ENCODE peak calls at places on chromosomes 13 and 19, in five cellular contexts. J is astrocyte of the cerebellum, Q is nephron progenitor cell, S is AG09319, P is left lung. A is an unnamed sample.

GRCh38 chr13:77222909-77223308 is 104.0 kb downstream of the MYCBP2 start:
- DNase-seq in J (no peak), Q (no peak), S (no peak), P (no peak), A (no peak)

GRCh38 chr13:46520188-46520587 is 32.8 kb upstream of the LRCH1 start:
- DNase-seq in J (no peak), Q (no peak), S (no peak), P (no peak), A (no peak)

GRCh38 chr19:33195711-33196347 is 1.7 kb downstream of the LRP3 start:
- DNase-seq in J (no peak), Q (no peak), S (no peak), P (no peak), A (no peak)

GRCh38 chr19:7337380-7338194 is 11.2 kb upstream of the ARHGEF18 start:
- DNase-seq in J (no peak), Q (no peak), S (no peak), P (no peak), A (peak)

GRCh38 chr19:42424712-42425131 is 2.5 kb downstream of the LIPE start:
- DNase-seq in J (no peak), Q (no peak), S (no peak), P (peak), A (no peak)

GRCh38 chr19:34556500-34556899 is 74.9 kb downstream of the WTIP start:
- DNase-seq in J (no peak), Q (peak), S (no peak), P (no peak), A (no peak)

GRCh38 chr13:66835040-66835628 is 395.0 kb downstream of the PCDH9 start:
- DNase-seq in J (peak), Q (peak), S (no peak), P (no peak), A (no peak)

GRCh38 chr19:54969647-54970046 is 3.5 kb downstream of the NLRP2 start:
- DNase-seq in J (no peak), Q (no peak), S (no peak), P (no peak), A (no peak)

GRCh38 chr19:7552781-7553180 is 17.3 kb downstream of the PNPLA6 start:
- DNase-seq in J (no peak), Q (no peak), S (no peak), P (no peak), A (no peak)

DNA sequence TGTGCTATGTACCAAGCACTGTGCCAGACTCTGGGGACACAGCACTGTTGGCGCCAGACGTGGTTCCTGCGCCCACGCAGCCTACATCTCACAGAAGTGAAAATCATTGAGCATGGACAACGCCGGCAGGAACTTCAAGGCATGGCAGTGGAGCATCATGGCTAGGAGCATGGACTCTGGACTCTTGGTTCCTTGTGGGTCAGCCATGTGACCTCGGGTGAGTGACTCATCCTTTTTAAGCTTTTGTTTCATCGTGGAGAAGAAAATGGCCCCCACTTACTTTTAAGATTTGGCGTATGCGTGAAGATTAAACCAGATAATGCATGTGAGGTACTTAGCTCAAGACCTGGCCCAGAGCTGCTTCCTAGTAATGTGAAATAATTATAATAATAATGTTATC is 988.5 kb downstream of the UQCRFS1 start:
- DNase-seq in J (no peak), Q (no peak), S (no peak), P (no peak), A (no peak)
- TF ChIP-seq CTCF in J (no peak), Q (no peak), S (no peak), P (no peak), A (no peak)

GRCh38 chr19:57395710-57396109 is 6.1 kb downstream of the ZNF548 start:
- DNase-seq in J (no peak), Q (no peak), S (no peak), P (no peak), A (no peak)

GRCh38 chr19:57389194-57389729 is 392 bp upstream of the ZNF548 start:
- DNase-seq in J (no peak), Q (no peak), S (no peak), P (no peak), A (no peak)

GRCh38 chr19:57389730-57390598 is at the start of gene ZNF548:
- DNase-seq in J (peak), Q (peak), S (peak), P (peak), A (peak)
- TF ChIP-seq CTCF in J (no peak), Q (no peak), S (peak), P (no peak), A (no peak)

DNA sequence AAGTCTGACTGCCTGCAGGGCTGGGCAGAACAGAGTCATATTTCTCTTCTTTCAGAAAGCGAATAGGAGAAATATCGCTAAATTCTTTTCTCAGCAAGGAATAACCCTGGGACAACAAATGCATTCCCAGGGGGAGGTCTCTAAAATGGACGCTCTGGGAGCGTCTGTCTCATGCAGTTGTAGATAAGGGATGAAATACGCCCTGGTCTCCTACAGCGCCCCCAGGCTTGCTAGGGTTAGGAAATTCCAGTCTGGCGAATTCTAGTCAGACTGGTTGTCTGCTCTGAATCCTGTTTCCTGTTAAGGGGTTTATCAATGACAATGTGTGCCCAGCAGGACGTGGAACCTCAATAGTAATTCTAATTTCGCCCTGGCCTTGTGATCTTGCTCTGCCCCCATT is 1214.1 kb downstream of the DIAPH3 start:
- DNase-seq in J (no peak), Q (peak), S (no peak), P (no peak), A (no peak)
- TF ChIP-seq CTCF in J (no peak), Q (no peak), S (no peak), P (no peak), A (no peak)

DNA sequence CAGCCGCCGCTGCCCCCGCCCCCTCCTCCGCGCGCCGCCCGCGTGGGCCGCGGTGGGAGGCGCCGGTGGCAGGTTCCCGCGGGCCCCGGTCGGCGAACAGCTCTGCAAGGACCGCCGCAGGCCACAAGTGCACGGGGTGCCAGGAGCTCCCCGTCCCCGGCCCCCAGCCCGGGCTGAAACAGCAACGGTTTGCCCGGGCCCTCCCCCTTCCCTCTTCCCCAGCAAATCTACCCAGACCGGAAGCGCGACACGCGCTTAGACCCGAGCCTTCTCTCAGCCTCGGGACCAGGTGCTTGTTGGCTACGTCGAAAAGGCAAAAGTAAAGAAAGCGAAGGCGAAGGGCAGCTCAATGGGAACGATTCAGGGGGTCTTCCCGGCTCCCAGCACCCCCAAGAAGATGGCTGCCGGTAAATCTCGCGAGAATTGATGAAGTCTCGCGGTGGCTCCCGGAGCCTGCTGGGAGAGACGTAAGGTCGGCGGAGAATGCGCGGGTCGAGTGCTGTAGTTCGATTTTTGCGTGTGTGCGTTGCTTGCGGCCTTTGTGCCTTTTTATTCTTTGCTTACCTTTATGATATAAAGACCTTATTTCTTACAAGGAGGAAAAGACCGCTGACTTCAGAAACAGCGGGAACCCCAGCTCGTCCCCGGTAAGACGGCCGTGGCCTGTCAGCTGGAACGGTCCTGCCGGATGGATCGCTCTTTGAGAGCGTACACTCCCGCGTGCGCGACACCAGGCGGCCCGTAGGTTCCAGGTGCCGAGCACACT is at the start of gene RBM26:
- DNase-seq in J (peak), Q (peak), S (peak), P (peak), A (peak)
- TF ChIP-seq CTCF in J (no peak), Q (no peak), S (no peak), P (no peak), A (no peak)

GRCh38 chr19:5170329-5170745 is 170.3 kb downstream of the PTPRS start:
- DNase-seq in J (no peak), Q (peak), S (no peak), P (no peak), A (peak)
- TF ChIP-seq CTCF in J (peak), Q (peak), S (peak), P (peak), A (no peak)

DNA sequence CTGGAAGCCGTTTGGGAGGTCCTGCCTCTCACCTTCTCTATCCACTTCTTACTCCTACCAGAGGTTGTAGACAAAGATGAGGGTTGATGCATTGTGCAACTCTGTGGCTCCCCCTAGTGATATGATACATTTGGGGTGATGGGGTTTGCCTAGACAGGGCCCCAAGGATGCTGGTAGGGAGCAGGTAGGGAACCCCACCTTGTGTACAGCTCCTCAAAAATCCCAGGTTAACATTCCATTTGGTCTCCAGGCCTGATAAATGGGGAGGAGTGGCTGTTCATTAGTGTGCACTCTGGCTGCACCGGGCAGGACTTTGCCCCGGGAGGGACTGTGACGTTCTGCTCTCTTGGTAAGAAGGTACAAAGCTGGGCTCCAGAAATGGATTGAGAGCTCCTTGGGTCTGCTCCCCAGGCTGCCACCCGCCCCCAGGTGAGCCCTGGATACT is 19.2 kb downstream of the SIGLEC8 start:
- DNase-seq in J (no peak), Q (no peak), S (no peak), P (no peak), A (no peak)
- TF ChIP-seq CTCF in J (no peak), Q (no peak), S (peak), P (no peak), A (no peak)

GRCh38 chr13:55516610-55517009 is 1624.1 kb upstream of the PRR20A start:
- DNase-seq in J (no peak), Q (no peak), S (no peak), P (no peak), A (no peak)

GRCh38 chr13:55517312-55517711 is 1623.4 kb upstream of the PRR20A start:
- DNase-seq in J (no peak), Q (no peak), S (no peak), P (no peak), A (no peak)
- TF ChIP-seq CTCF in J (no peak), Q (no peak), S (no peak), P (no peak), A (no peak)

DNA sequence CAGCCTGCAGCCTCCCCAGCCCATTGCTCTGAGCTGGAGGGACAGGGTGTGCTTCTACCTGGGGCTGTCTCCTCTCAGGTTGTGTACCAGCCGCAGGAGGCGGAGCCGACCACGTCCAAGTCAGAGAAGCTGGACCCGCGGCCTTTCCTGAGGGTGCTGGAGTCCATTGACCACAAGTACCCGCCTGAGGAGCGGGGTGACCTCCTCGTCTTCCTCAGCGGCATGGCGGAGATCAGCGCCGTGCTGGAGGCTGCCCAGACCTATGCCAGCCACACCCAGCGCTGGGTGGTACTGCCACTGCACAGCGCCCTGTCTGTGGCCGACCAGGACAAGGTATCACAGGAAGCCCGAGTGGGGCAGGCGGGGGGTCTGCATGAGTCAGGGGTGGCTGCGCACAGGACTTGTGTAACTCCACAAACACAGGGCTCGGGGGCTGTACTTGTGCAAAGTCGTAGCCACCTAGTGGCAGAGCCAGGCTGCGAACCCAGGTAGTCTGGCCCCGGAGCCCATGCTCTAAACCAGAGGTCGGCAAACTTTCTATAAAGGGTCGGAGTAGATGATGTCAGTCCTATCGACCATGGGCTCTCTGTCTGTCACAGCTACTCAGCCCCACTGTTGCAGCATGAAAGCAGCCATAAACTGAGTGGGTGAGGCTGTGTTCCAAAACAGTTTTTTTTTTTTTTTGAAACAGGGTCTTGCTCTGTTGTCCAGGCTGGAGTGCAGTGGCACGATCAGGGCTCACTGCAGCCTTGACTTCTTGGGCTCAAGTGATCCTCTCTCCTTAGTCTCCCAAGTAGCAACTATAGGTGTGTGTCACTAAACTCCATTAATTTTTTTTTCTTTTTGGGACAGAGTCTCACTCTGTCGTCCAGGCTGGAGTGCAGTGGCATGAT is 8.9 kb downstream of the DHX34 start:
- DNase-seq in J (no peak), Q (no peak), S (no peak), P (no peak), A (no peak)
- TF ChIP-seq CTCF in J (peak), Q (no peak), S (no peak), P (no peak), A (no peak)

A was measured in activated B cell treated with CpG ODN at 0.5 μM for 24 hours.